ENCODE peak calls at places on chromosome 13, in seven cellular contexts. T is GM12878, P is HCT116, I is H1, Y is K562, Z is SK-N-SH, Q is HepG2. B is an unnamed sample.

GRCh38 chr13:42211704-42212103 is 60.2 kb upstream of the AKAP11 start:
- DNase-seq in Q (no peak), P (no peak), I (no peak), T (no peak), Y (no peak), Z (no peak), B (no peak)

GRCh38 chr13:26855071-26855470 is 94.5 kb upstream of the GPR12 start:
- DNase-seq in Z (no peak), Y (no peak), I (no peak), P (no peak), Q (no peak), T (no peak), B (no peak)

GRCh38 chr13:105135852-105136251 is 1399.6 kb downstream of the EFNB2 start:
- DNase-seq in Z (peak; percentile 43), P (no peak), T (no peak), I (no peak), Q (no peak), Y (no peak), B (no peak)

GRCh38 chr13:59364508-59365187 is 799.1 kb downstream of the DIAPH3 start:
- DNase-seq in Z (peak; percentile 62), Q (no peak), P (no peak), T (no peak), I (no peak), Y (no peak), B (peak; percentile 4)

GRCh38 chr13:37187110-37187509 is 81.6 kb upstream of the CSNK1A1L start:
- DNase-seq in Z (no peak), I (no peak), Q (no peak), P (no peak), T (no peak), Y (no peak), B (no peak)

GRCh38 chr13:98397221-98397620 is 179.7 kb downstream of the STK24 start:
- DNase-seq in I (no peak), P (no peak), Q (no peak), Y (no peak), T (no peak), Z (no peak), B (peak; percentile 38)

GRCh38 chr13:114286808-114287207 is 5.4 kb downstream of the UPF3A start:
- DNase-seq in P (no peak), I (no peak), T (no peak), Y (no peak), Z (no peak), Q (no peak), B (no peak)

GRCh38 chr13:111021270-111021669 is 93.8 kb upstream of the ARHGEF7 start:
- DNase-seq in I (no peak), Y (no peak), Z (no peak), T (no peak), Q (no peak), P (no peak), B (no peak)

GRCh38 chr13:80444240-80445015 is 103.5 kb upstream of the SPRY2 start:
- DNase-seq in Q (no peak), Y (no peak), Z (no peak), I (no peak), T (no peak), P (no peak), B (peak; percentile 35)

GRCh38 chr13:23461544-23461943 is 28.0 kb upstream of the SACS start:
- DNase-seq in T (no peak), Y (no peak), P (no peak), Z (no peak), Q (no peak), I (no peak), B (no peak)

GRCh38 chr13:49567501-49567900 is 17.9 kb downstream of the RCBTB1 start:
- DNase-seq in Z (no peak), T (no peak), Q (no peak), P (no peak), I (no peak), Y (peak; percentile 23), B (no peak)

GRCh38 chr13:48255090-48255489 is 22.1 kb downstream of the ITM2B start:
- DNase-seq in T (no peak), Z (no peak), Y (no peak), P (no peak), I (no peak), Q (no peak), B (no peak)

GRCh38 chr13:79724348-79725103 is 243.6 kb downstream of the NDFIP2 start:
- DNase-seq in T (no peak), Q (peak; percentile 89), Y (no peak), Z (no peak), I (no peak), P (no peak), B (no peak)

GRCh38 chr13:66560991-66561390 is 669.1 kb downstream of the PCDH9 start:
- DNase-seq in Z (no peak), Q (no peak), P (no peak), Y (no peak), I (no peak), T (no peak), B (no peak)

GRCh38 chr13:90757127-90757680 is 590.3 kb upstream of the MIR17HG start:
- DNase-seq in Y (no peak), Z (no peak), T (no peak), I (no peak), Q (no peak), P (no peak), B (no peak)

GRCh38 chr13:27401210-27401609 is 23.2 kb upstream of the GTF3A start:
- DNase-seq in Z (no peak), P (no peak), Q (no peak), T (no peak), I (no peak), Y (no peak), B (no peak)

GRCh38 chr13:95641961-95642621 is 2.4 kb downstream of the DZIP1 start:
- DNase-seq in T (no peak), Z (peak; percentile 77), P (no peak), Q (peak; percentile 44), Y (no peak), I (no peak), B (no peak)

GRCh38 chr13:21670883-21671792 is at the start of gene FGF9:
- DNase-seq in Z (peak; percentile 84), I (no peak), T (peak; percentile 7), Q (peak; percentile 31), Y (peak; percentile 78), P (peak; percentile 75), B (peak; percentile 83)

DNA sequence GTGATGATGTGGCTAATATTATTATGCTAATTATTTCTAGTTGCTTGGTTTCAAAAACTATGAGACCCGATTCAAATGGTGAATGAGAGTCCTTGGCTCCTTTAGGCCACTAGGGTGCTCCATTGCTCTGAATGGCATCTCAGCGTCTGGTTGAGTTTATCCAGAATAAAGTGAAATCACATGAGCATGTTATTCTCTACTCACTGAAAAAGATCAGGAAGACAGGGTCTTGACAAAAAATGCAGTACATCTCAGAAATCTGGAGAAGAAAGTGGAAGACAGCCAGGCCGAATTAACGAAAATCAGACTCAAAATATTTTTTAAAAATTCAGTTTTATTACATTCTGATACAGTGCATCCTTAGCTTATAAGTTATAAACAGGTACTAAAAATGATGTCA is 516.2 kb downstream of the MYO16 start:
- DNase-seq in T (no peak), Z (peak; percentile 79), I (no peak), Y (peak; percentile 15), P (peak; percentile 58), Q (peak; percentile 13), B (peak; percentile 66)
- TF ChIP-seq JUND in T (no peak), Z (no peak), I (no peak), Y (no peak), P (no peak), Q (no peak), B (no peak)

GRCh38 chr13:40383922-40384321 is 282.5 kb downstream of the FOXO1 start:
- DNase-seq in P (no peak), Z (no peak), Q (no peak), Y (no peak), T (no peak), I (no peak), B (no peak)

GRCh38 chr13:40386586-40386985 is 279.9 kb downstream of the FOXO1 start:
- DNase-seq in P (no peak), Q (no peak), Y (no peak), T (no peak), Z (no peak), I (no peak), B (no peak)

GRCh38 chr13:40385858-40386180 is 280.6 kb downstream of the FOXO1 start:
- DNase-seq in Z (no peak), P (no peak), T (no peak), I (no peak), Q (no peak), Y (no peak), B (no peak)

GRCh38 chr13:40383132-40383531 is 283.3 kb downstream of the FOXO1 start:
- DNase-seq in Y (no peak), Z (peak; percentile 39), Q (peak; percentile 13), T (no peak), I (no peak), P (no peak), B (no peak)

DNA sequence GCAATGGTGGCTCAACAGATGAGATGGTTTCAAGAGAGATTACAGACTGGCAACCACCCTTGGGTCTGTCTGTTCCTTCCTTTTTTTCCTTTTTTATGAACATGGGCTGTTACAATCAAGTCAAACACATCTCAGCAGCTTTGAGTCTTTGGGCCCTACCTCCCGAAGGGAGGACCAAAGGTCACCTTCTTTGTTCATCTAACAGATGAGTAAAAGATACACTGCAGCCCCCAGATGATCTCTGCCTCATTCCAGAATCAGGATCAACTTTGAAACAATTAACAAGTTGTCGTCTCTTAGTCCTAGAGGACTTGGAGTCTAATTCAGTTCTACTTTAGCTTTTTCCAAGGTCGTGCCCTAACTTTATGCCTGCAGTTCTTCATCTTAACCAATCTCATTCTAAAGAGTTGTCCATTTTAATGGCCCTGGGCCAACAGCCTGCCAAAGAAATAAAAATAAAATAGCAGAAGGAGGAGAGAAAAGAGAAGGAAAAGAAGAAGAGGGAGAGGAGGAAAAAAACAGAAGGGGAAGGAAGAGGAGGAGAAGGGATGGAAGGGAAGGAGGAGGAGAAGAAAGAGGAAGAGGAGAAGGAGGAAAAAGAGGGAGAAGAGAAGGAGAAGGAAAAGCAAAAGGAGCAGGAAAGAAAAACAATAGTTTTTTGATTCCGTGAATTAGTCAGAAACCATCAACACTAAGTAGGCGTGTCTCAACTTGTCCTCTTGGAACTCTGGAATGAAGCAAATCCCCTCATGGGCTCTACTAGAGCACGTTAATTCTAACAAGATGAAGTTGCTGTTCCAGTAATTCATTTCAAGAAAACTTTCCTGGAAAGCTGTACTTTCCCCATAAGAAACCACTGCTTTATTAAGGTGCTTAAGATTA is 281.2 kb downstream of the FOXO1 start:
- DNase-seq in I (no peak), T (no peak), Y (no peak), P (no peak), Q (peak; percentile 65), Z (no peak), B (no peak)
- TF ChIP-seq JUND in I (no peak), T (no peak), Y (no peak), P (no peak), Q (no peak), Z (no peak), B (no peak)

DNA sequence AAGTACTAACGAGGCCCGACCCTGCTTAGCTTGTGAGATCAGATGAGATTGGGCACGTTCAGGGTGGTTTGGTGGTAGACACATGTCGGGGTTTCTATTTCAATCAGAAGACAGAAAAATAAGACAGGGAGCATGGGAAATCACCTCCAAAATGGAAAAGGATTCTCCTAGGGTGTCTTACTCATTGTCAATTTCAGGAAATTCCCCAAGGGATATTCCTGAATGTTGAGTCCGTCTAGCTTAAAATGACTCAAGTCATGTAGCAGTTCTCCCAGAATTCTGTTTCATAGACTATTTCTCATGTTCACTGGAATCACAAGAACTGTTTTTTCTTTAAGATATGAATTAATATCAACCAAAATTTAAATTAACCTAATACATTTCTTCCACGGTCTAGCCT is 380.1 kb downstream of the EFNB2 start:
- DNase-seq in P (no peak), T (no peak), Z (no peak), Y (no peak), I (no peak), Q (no peak), B (no peak)
- TF ChIP-seq JUND in P (no peak), T (no peak), Z (no peak), Y (no peak), I (no peak), Q (no peak), B (no peak)

GRCh38 chr13:32961724-32962123 is 54.5 kb upstream of the KL start:
- DNase-seq in Z (peak; percentile 36), I (no peak), Y (no peak), P (no peak), T (no peak), Q (no peak), B (no peak)
- TF ChIP-seq JUND in Z (no peak), I (no peak), Y (no peak), P (no peak), T (no peak), Q (no peak), B (no peak)

B was measured in T47D.